ENCODE peak calls at places on chromosomes 12 and 14, in nine cellular contexts. B, I, N, A, J, M, H, G and R are unnamed samples.

GRCh38 chr12:94545937-94546771 is 86.5 kb upstream of the CEP83 start:
- DNase-seq in B (no peak), I (peak; percentile 19), N (no peak), A (no peak), J (peak; percentile 77), M (peak; percentile 65), H (peak; percentile 44), G (no peak), R (peak; percentile 60)

GRCh38 chr12:68229956-68230355 is 4.3 kb upstream of the IL26 start:
- DNase-seq in B (no peak), I (no peak), N (no peak), A (no peak), J (no peak), M (no peak), H (no peak), G (no peak), R (no peak)

GRCh38 chr14:31283568-31284252 is 76.1 kb upstream of the HECTD1 start:
- DNase-seq in B (no peak), I (no peak), N (no peak), A (no peak), J (no peak), M (no peak), H (no peak), G (no peak), R (no peak)

GRCh38 chr14:69803753-69804152 is 6.7 kb upstream of the SLC10A1 start:
- DNase-seq in B (no peak), I (no peak), N (no peak), A (no peak), J (no peak), M (no peak), H (no peak), G (no peak), R (no peak)

GRCh38 chr14:93712838-93713724 is 75.2 kb downstream of the PRIMA1 start:
- DNase-seq in B (no peak), I (no peak), N (peak; percentile 49), A (no peak), J (no peak), M (no peak), H (no peak), G (peak; percentile 52), R (no peak)

GRCh38 chr12:34597548-34598351 is 575.5 kb downstream of the ALG10 start:
- DNase-seq in B (peak; percentile 25), I (no peak), N (peak; percentile 28), A (peak; percentile 44), J (no peak), M (peak; percentile 1), H (no peak), G (peak; percentile 64), R (peak; percentile 19)

GRCh38 chr14:102986810-102987579 is 64.5 kb downstream of the AMN start:
- DNase-seq in B (no peak), I (no peak), N (no peak), A (peak; percentile 23), J (no peak), M (no peak), H (peak; percentile 6), G (no peak), R (no peak)

GRCh38 chr12:57151741-57152407 is 4.5 kb upstream of the LRP1-AS start:
- DNase-seq in B (no peak), I (no peak), N (peak; percentile 84), A (no peak), J (no peak), M (no peak), H (no peak), G (no peak), R (no peak)

GRCh38 chr12:103865151-103865730 is 24.2 kb upstream of the NT5DC3 start:
- DNase-seq in B (no peak), I (no peak), N (no peak), A (no peak), J (no peak), M (no peak), H (no peak), G (no peak), R (no peak)

GRCh38 chr12:45728625-45729232 is 777 bp upstream of the ARID2 start:
- DNase-seq in B (peak; percentile 95), I (peak; percentile 87), N (peak; percentile 98), A (peak; percentile 100), J (peak; percentile 94), M (peak; percentile 98), H (peak; percentile 92), G (peak; percentile 97), R (peak; percentile 97)

GRCh38 chr12:45726594-45727300 is 2.8 kb upstream of the ARID2 start:
- DNase-seq in B (peak; percentile 65), I (no peak), N (peak; percentile 83), A (peak; percentile 92), J (no peak), M (peak; percentile 62), H (peak; percentile 9), G (peak; percentile 89), R (peak; percentile 58)

GRCh38 chr12:45725631-45726593 is 3.6 kb upstream of the ARID2 start:
- DNase-seq in B (no peak), I (no peak), N (no peak), A (peak; percentile 77), J (no peak), M (peak; percentile 17), H (peak; percentile 33), G (no peak), R (no peak)

GRCh38 chr12:45727994-45728624 is 1.4 kb upstream of the ARID2 start:
- DNase-seq in B (no peak), I (no peak), N (no peak), A (no peak), J (no peak), M (no peak), H (no peak), G (no peak), R (no peak)

DNA sequence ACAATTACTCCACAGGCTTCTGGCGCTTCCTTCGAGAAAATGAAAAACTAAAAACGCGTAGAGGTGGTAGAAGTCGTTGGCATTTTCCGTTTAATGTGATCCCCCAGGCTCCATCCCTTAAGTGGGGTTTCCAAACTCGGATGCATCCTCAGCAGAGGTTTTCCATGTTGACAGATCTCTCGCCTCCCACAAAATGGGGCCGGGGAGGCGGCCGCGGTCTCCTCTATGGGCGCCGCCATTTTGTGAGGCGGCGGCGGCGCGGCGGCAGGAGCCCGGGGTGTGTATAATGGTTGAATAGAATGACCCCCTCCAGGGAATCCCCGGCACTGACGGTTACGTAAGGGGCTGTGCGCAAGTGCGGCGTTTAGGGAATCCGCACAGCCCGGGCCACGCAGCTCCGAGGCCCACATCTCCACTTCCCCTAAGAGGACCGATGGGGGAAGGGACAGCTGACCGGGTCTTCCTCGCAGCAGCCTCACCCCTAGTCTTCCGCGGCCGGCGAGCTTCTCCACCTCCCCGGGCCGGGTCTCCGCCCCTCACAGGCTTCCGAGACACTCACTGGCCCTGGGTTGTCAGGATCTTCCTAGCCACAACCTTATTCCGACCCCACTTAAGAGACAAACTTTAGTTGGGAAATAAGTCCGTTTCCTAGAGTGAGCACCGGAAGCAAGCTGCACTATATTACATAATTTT is 2.1 kb upstream of the ARID2 start:
- DNase-seq in B (peak; percentile 90), I (peak; percentile 91), N (peak; percentile 98), A (peak; percentile 97), J (peak; percentile 97), M (peak; percentile 95), H (peak; percentile 94), G (peak; percentile 98), R (peak; percentile 91)
- TF ChIP-seq POLR2A in B (peak; percentile 52), I (peak; percentile 78), N (peak; percentile 65), A (no peak), J (peak; percentile 52), M (peak; percentile 93), H (peak; percentile 87), G (peak; percentile 45), R (no peak)

DNA sequence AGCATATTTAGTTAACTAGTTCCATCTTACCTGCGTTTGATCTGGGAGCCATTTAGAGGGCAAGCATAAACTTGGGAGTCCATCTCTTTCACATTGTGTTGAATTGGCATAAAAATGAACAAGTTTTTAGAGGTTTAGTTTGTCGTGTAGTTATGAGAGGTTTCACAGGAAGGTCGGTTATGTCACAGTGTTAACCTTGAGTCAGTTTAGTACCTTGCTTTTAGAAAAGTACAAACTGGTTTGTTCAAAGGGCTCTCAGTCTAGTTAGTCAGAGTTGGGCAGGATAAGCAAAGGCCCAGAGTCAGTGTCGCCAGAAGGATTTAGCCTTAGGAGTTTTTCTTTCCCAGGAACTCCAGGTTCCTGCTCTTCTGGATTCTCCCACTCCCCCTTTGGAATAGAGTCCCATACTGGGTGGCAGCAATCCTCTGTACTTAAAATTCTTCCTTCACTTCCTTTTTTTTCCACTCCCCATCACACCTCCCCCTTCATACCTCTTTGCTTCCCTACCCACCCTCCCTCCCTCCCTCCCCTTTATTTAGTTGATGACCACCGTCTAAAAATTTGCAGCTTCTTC is 12.0 kb downstream of the PCBP2 start:
- DNase-seq in B (no peak), I (no peak), N (no peak), A (no peak), J (no peak), M (no peak), H (no peak), G (no peak), R (no peak)
- TF ChIP-seq POLR2AphosphoS5 in B (no peak), I (no peak), N (no peak), A (no peak), J (no peak), M (no peak), H (no peak), G (no peak), R (no peak)

DNA sequence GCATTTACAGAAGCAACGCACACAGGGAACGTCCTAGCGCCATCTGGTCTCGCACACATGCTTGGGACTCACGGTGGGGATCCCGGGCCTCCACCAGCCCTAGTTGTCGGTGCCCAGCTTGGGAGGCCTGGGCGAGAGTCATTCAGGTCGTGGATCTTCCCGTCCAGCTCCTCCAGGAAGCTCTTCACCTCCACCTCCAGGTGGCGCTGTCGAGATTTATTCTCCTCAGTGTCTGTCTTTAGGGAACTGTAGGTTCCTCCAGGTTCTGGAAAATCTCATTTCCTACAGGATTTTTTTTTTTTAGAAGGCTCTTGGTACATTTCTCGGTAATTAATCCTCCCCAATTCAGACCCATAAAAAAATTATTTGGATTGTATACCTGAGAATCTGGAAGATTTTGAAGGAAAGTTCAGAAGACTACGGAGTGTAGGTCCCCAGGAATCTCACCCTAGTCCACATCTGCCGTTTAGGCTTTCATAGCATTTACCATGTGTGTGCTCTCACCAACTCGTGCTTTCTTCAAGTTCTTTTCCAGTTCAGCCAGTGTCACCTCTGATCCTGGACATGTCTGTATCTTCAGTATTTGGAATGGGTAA is 910.0 kb downstream of the TMEM121 start:
- DNase-seq in B (no peak), I (no peak), N (no peak), A (peak; percentile 66), J (no peak), M (peak; percentile 35), H (no peak), G (no peak), R (no peak)
- TF ChIP-seq CTCF in B (no peak), I (peak; percentile 70), N (peak; percentile 20), A (peak; percentile 24), J (no peak), M (peak; percentile 29), H (no peak), G (no peak), R (no peak)

GRCh38 chr12:69354172-69354560 is 5.4 kb upstream of the YEATS4 start:
- DNase-seq in B (no peak), I (no peak), N (no peak), A (no peak), J (no peak), M (no peak), H (no peak), G (no peak), R (no peak)
- TF ChIP-seq POLR2A in B (no peak), I (no peak), N (no peak), A (no peak), J (no peak), M (no peak), H (no peak), G (no peak), R (no peak)